ENCODE peak calls at places on chromosomes 12 and 14, in nine cellular contexts. B is pancreas; U is activated CD8-positive, alpha-beta memory T cell treated with anti-CD3 and anti-CD28 coated beads, Interleukin-2, amount 50 U/mL, for 4 hours; O is esophagus squamous epithelium; D is cardiac muscle cell; Z is NT2/D1; M is occipital lobe; S is stimulated activated CD8-positive, alpha-beta memory T cell treated with anti-CD3 and anti-CD28 coated beads, Interleukin-4, amount 100 ng/mL, for 4 hours; I is neural progenitor cell. Y is an unnamed sample.
A peak's percentile ranks its signal among the peaks of the same experiment; 100 is the strongest.

GRCh38 chr12:29710104-29710503 is 73.6 kb downstream of the TMTC1 start:
- DNase-seq in B (no peak), U (no peak), O (no peak), D (peak; percentile 71), Z (peak; percentile 92), M (peak; percentile 12), S (no peak), I (peak; percentile 86), Y (no peak)

GRCh38 chr12:52865090-52865944 is 16.5 kb upstream of the KRT78 start:
- DNase-seq in B (peak; percentile 68), U (no peak), O (no peak), D (peak; percentile 84), Z (peak; percentile 80), M (peak; percentile 22), S (no peak), I (peak; percentile 87), Y (peak; percentile 66)

GRCh38 chr14:65096323-65097089 is 5.8 kb downstream of the MAX start:
- DNase-seq in B (no peak), U (no peak), O (no peak), D (no peak), Z (no peak), M (no peak), S (no peak), I (no peak), Y (no peak)

GRCh38 chr12:105226219-105226618 is 9.8 kb downstream of the APPL2 start:
- DNase-seq in B (peak; percentile 77), U (no peak), O (no peak), D (no peak), Z (no peak), M (peak; percentile 66), S (no peak), I (no peak), Y (no peak)

GRCh38 chr12:21823581-21823980 is 49.1 kb upstream of the KCNJ8 start:
- DNase-seq in B (no peak), U (no peak), O (no peak), D (no peak), Z (no peak), M (no peak), S (no peak), I (no peak), Y (no peak)

GRCh38 chr14:101229666-101230065 is 326.1 kb upstream of the RTL1 start:
- DNase-seq in B (no peak), U (no peak), O (no peak), D (no peak), Z (no peak), M (no peak), S (no peak), I (no peak), Y (no peak)

GRCh38 chr12:57891639-57892228 is 45.2 kb upstream of the CTDSP2 start:
- DNase-seq in B (no peak), U (no peak), O (no peak), D (no peak), Z (no peak), M (no peak), S (no peak), I (no peak), Y (no peak)

GRCh38 chr14:99073401-99073800 is 198.6 kb downstream of the BCL11B start:
- DNase-seq in B (no peak), U (no peak), O (no peak), D (no peak), Z (no peak), M (no peak), S (no peak), I (no peak), Y (no peak)

GRCh38 chr12:18690653-18691052 is 47.2 kb downstream of the PLCZ1 start:
- DNase-seq in B (no peak), U (no peak), O (no peak), D (no peak), Z (peak; percentile 20), M (no peak), S (no peak), I (no peak), Y (no peak)

GRCh38 chr14:39459795-39460478 is 27.7 kb upstream of the FBXO33 start:
- DNase-seq in B (no peak), U (no peak), O (no peak), D (no peak), Z (no peak), M (no peak), S (no peak), I (no peak), Y (no peak)

GRCh38 chr14:90275820-90276219 is 19.5 kb downstream of the PSMC1 start:
- DNase-seq in B (no peak), U (no peak), O (no peak), D (no peak), Z (no peak), M (no peak), S (no peak), I (no peak), Y (no peak)

GRCh38 chr12:107843351-107844311 is 69.1 kb downstream of the ASCL4 start:
- DNase-seq in B (no peak), U (no peak), O (no peak), D (peak; percentile 51), Z (no peak), M (no peak), S (no peak), I (peak; percentile 65), Y (no peak)

GRCh38 chr12:94832780-94833760 is 170.4 kb downstream of the NDUFA12 start:
- DNase-seq in B (no peak), U (no peak), O (no peak), D (peak; percentile 67), Z (peak; percentile 82), M (no peak), S (no peak), I (peak; percentile 78), Y (no peak)

GRCh38 chr12:103944964-103945363 is 14.8 kb downstream of the HSP90B1 start:
- DNase-seq in B (no peak), U (no peak), O (no peak), D (no peak), Z (no peak), M (no peak), S (no peak), I (no peak), Y (no peak)

GRCh38 chr14:23306412-23307145 is at the start of gene BCL2L2:
- DNase-seq in B (peak; percentile 93), U (no peak), O (no peak), D (peak; percentile 95), Z (peak; percentile 93), M (peak; percentile 88), S (no peak), I (peak; percentile 96), Y (peak; percentile 88)

GRCh38 chr12:94168041-94168440 is 19.7 kb downstream of the PLXNC1 start:
- DNase-seq in B (no peak), U (no peak), O (no peak), D (no peak), Z (no peak), M (no peak), S (no peak), I (no peak), Y (no peak)

Y was measured in NCI-H2081.